ENCODE peak calls at places on chromosomes 13 and 19, in seven cellular contexts. U is mesenchymal stem cell, M is IMR-90, F is neuronal stem cell, R is trophoblast cell, E is H1, A is H9. N is an unnamed sample.

GRCh38 chr13:35599385-35599784 is 122.9 kb upstream of the MAB21L1 start:
- DNase-seq in U (peak), M (no peak), F (no peak), R (no peak), E (no peak), A (no peak), N (peak)

GRCh38 chr19:17929056-17929455 is 3.8 kb upstream of the CCDC124 start:
- DNase-seq in U (no peak), M (no peak), F (no peak), R (no peak), E (no peak), A (no peak), N (no peak)

GRCh38 chr13:32001392-32001768 is 30.2 kb upstream of the FRY start:
- DNase-seq in U (peak), M (peak), F (peak), R (peak), E (no peak), A (peak), N (peak)

GRCh38 chr19:28640506-28640905 is 572.4 kb downstream of the UQCRFS1 start:
- DNase-seq in U (no peak), M (no peak), F (no peak), R (no peak), E (no peak), A (no peak), N (no peak)

GRCh38 chr13:98752111-98752941 is at the start of gene SLC15A1:
- DNase-seq in U (no peak), M (no peak), F (no peak), R (no peak), E (no peak), A (peak), N (no peak)

GRCh38 chr19:38970664-38971532 is 4.6 kb downstream of the FBXO17 start:
- DNase-seq in U (peak), M (no peak), F (no peak), R (no peak), E (no peak), A (no peak), N (no peak)

GRCh38 chr13:59883885-59884284 is 279.8 kb downstream of the DIAPH3 start:
- DNase-seq in U (no peak), M (no peak), F (no peak), R (no peak), E (no peak), A (no peak), N (no peak)

GRCh38 chr19:18377026-18377425 is 8.9 kb upstream of the GDF15 start:
- DNase-seq in U (no peak), M (no peak), F (no peak), R (no peak), E (no peak), A (no peak), N (no peak)

GRCh38 chr19:6060600-6061391 is 49.5 kb downstream of the RFX2 start:
- DNase-seq in U (no peak), M (peak), F (no peak), R (peak), E (no peak), A (peak), N (peak)

GRCh38 chr19:48660854-48661731 is 11.7 kb downstream of the NTN5 start:
- DNase-seq in U (peak), M (peak), F (no peak), R (peak), E (no peak), A (peak), N (peak)

GRCh38 chr19:36106441-36106840 is 4.5 kb upstream of the OVOL3 start:
- DNase-seq in U (no peak), M (no peak), F (no peak), R (no peak), E (no peak), A (no peak), N (no peak)

GRCh38 chr19:18392417-18392816 is 5.0 kb downstream of the LRRC25 start:
- DNase-seq in U (no peak), M (no peak), F (no peak), R (peak), E (no peak), A (no peak), N (no peak)

GRCh38 chr13:100650321-100650720 is 24.3 kb downstream of the TMTC4 start:
- DNase-seq in U (no peak), M (no peak), F (no peak), R (no peak), E (no peak), A (no peak), N (no peak)

GRCh38 chr19:45439190-45439568 is 15.5 kb upstream of the ERCC1 start:
- DNase-seq in U (no peak), M (no peak), F (no peak), R (no peak), E (no peak), A (no peak), N (no peak)

GRCh38 chr19:39411832-39412099 is 703 bp upstream of the PLEKHG2 start:
- DNase-seq in U (no peak), M (peak), F (peak), R (peak), E (no peak), A (peak), N (peak)

GRCh38 chr19:38285567-38285966 is 18.5 kb upstream of the C19orf33 start:
- DNase-seq in U (no peak), M (peak), F (no peak), R (no peak), E (no peak), A (no peak), N (no peak)

GRCh38 chr19:58044391-58044790 is 10.6 kb downstream of the ZSCAN1 start:
- DNase-seq in U (no peak), M (no peak), F (no peak), R (no peak), E (no peak), A (no peak), N (no peak)

GRCh38 chr19:6108721-6109633 is 1.3 kb downstream of the RFX2 start:
- DNase-seq in U (peak), M (peak), F (no peak), R (peak), E (no peak), A (peak), N (peak)

GRCh38 chr13:107765724-107766436 is 449.5 kb downstream of the LIG4 start:
- DNase-seq in U (peak), M (peak), F (no peak), R (no peak), E (no peak), A (no peak), N (no peak)

GRCh38 chr13:107767119-107767518 is 448.2 kb downstream of the LIG4 start:
- DNase-seq in U (peak), M (no peak), F (no peak), R (no peak), E (no peak), A (no peak), N (peak)

GRCh38 chr13:107770541-107770940 is 444.8 kb downstream of the LIG4 start:
- DNase-seq in U (no peak), M (no peak), F (peak), R (no peak), E (no peak), A (no peak), N (no peak)
- H2BK5ac ChIP-seq in U (no peak), M (no peak), F (no peak), R (no peak), E (no peak), A (no peak), N (no peak)

GRCh38 chr19:55454787-55455243 is 6.6 kb downstream of the ISOC2 start:
- DNase-seq in U (peak), M (peak), F (no peak), R (peak), E (no peak), A (peak), N (peak)

GRCh38 chr19:55453861-55454260 is 7.6 kb downstream of the ISOC2 start:
- DNase-seq in U (no peak), M (no peak), F (no peak), R (no peak), E (no peak), A (no peak), N (no peak)

GRCh38 chr19:55456347-55456746 is 5.1 kb downstream of the ISOC2 start:
- DNase-seq in U (no peak), M (no peak), F (no peak), R (no peak), E (no peak), A (no peak), N (no peak)

GRCh38 chr19:55457683-55458457 is 3.6 kb downstream of the ISOC2 start:
- DNase-seq in U (no peak), M (no peak), F (no peak), R (no peak), E (no peak), A (no peak), N (no peak)

DNA sequence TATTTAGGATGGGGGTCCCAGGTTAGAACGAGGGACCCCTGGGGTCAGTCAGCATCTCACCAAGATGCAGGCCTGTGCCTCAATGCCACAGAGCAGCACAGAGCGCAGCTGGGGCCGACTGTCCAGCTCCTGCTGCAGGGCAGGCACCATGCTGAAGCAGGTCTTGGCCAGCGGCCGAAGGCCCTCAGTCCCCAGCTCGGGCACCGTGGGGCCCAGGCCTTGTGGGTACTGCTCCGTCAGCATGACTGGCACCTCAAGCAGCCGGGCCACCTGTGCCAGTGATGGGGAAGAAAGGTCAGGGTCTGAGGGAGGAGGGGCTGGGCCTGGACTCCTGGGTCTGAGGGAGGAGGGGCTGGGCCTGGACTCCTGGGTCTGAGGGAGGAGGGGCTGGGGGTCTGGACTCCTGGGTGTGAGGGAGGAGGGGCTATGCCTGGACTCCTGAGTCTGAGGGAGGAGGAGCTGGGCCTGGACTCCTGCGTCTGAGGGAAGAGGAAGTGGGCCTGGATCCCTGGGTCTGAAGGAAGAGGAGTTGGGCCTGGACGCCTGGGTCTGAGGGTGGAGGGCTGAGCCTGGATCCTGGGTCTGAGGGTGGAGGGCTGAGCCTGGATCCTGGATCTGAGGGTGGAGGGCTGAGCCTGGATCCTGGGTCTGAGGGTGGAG is 5.7 kb downstream of the ISOC2 start:
- DNase-seq in U (no peak), M (no peak), F (no peak), R (no peak), E (no peak), A (no peak), N (no peak)
- H3K23ac ChIP-seq in U (no peak), M (no peak), F (no peak), R (no peak), E (no peak), A (no peak), N (no peak)

DNA sequence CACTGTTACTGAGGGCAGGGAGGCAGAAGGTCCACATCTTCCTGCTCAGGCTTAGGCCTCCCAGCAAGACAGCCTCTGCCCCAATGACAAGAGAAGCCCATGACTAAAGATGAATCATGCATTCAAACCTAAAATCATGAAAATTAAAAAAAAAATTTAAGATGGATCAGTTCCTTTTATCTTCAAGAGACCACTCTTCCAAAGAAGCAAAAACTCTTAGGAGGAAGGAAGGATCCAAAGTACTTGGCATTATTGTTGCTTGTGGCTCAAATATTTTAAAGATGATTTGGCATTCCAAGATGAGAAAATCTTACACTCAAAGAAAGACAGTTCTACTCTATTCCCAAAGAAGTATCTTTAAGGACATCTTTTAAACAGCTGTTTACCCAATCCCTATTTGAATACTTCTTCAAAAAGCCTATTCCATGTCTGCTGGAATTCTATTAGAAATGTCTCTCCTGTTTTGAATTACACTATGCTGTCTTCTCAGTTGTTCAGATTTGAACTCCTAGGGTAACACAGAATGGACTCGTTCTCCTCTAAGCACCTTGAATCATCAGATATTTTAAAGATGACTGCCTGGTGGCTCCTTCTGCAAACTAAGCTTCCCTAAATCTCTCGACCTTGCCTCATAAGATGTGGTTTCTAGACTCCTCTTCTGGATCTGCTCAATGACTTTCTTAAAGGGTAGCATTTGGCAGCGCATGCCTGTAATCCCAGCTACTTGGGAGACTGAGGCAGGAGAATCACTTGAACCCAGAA is 7.0 kb downstream of the SERP2 start:
- DNase-seq in U (peak), M (peak), F (no peak), R (no peak), E (no peak), A (no peak), N (no peak)
- H2BK5ac ChIP-seq in U (no peak), M (no peak), F (no peak), R (no peak), E (no peak), A (no peak), N (no peak)

GRCh38 chr13:102781591-102781990 is 8.0 kb upstream of the TEX30 start:
- DNase-seq in U (no peak), M (no peak), F (no peak), R (no peak), E (no peak), A (no peak), N (no peak)
- H3K23ac ChIP-seq in U (no peak), M (no peak), F (no peak), R (no peak), E (no peak), A (no peak), N (no peak)

DNA sequence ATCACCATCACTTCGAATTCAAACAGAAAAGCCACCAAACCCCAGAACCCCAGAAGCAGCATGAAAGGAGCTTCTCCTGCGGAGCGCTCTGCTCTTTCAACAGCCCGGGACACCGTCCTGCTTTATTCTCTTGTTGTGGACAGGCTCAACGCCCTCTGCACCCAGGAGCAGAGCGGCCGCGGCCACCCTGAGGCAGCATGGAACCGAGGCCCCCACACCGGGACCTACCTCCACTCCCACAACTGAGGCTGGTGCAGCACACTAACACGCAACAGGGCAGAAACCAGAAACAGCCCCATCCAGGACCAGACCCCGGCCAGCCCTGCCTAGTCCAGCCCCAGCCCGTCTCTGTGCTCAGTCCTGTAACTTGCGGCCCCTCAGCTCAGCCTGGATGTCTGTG is 7.2 kb downstream of the AP3D1 start:
- DNase-seq in U (no peak), M (no peak), F (no peak), R (no peak), E (no peak), A (no peak), N (no peak)
- H2BK5ac ChIP-seq in U (no peak), M (no peak), F (no peak), R (no peak), E (no peak), A (no peak), N (no peak)

N was measured in mesendoderm.